ENCODE peak calls at places on chromosomes 6 and 20, in nine cellular contexts. V is astrocyte, B is HCT116, Y is pancreas, N is PC-3, M is GM23338, R is brain microvascular endothelial cell, S is right lobe of liver, O is body of pancreas. L is an unnamed sample.

GRCh38 chr6:24721461-24722215 is 2.7 kb upstream of the C6orf62 start:
- DNase-seq in V (no peak), B (no peak), Y (no peak), N (no peak), M (no peak), R (no peak), S (peak; percentile 94), O (no peak), L (peak; percentile 92)

GRCh38 chr20:61706562-61706961 is 359.1 kb downstream of the TAF4 start:
- DNase-seq in V (no peak), B (no peak), Y (no peak), N (no peak), M (no peak), R (no peak), S (no peak), O (no peak), L (no peak)

GRCh38 chr20:17634666-17635319 is 47.2 kb downstream of the RRBP1 start:
- DNase-seq in V (no peak), B (no peak), Y (no peak), N (no peak), M (no peak), R (no peak), S (peak; percentile 56), O (no peak), L (no peak)

GRCh38 chr6:142728910-142729481 is 216.0 kb downstream of the HIVEP2 start:
- DNase-seq in V (peak; percentile 56), B (no peak), Y (no peak), N (no peak), M (no peak), R (peak; percentile 93), S (no peak), O (no peak), L (no peak)

GRCh38 chr6:27810768-27811298 is 101.4 kb downstream of the OR2B2 start:
- DNase-seq in V (no peak), B (no peak), Y (no peak), N (peak; percentile 39), M (peak; percentile 18), R (no peak), S (no peak), O (no peak), L (peak; percentile 38)

GRCh38 chr6:123841067-123841896 is 37.6 kb downstream of the NKAIN2 start:
- DNase-seq in V (no peak), B (no peak), Y (no peak), N (no peak), M (no peak), R (no peak), S (no peak), O (no peak), L (no peak)

GRCh38 chr6:3444276-3445088 is 12.4 kb downstream of the SLC22A23 start:
- DNase-seq in V (no peak), B (no peak), Y (no peak), N (peak; percentile 48), M (no peak), R (no peak), S (no peak), O (no peak), L (no peak)

GRCh38 chr6:157021267-157022021 is 244.3 kb downstream of the ARID1B start:
- DNase-seq in V (peak; percentile 80), B (peak; percentile 59), Y (peak; percentile 85), N (peak; percentile 80), M (peak; percentile 93), R (peak; percentile 85), S (peak; percentile 96), O (peak; percentile 85), L (peak; percentile 93)

GRCh38 chr6:107809966-107810365 is 14.1 kb downstream of the SCML4 start:
- DNase-seq in V (no peak), B (no peak), Y (no peak), N (no peak), M (no peak), R (no peak), S (no peak), O (no peak), L (no peak)

GRCh38 chr6:586553-586952 is 70.3 kb downstream of the HUS1B start:
- DNase-seq in V (no peak), B (peak; percentile 19), Y (no peak), N (no peak), M (no peak), R (no peak), S (no peak), O (no peak), L (no peak)

GRCh38 chr6:169961772-169962561 is 210.5 kb downstream of the ERMARD start:
- DNase-seq in V (no peak), B (no peak), Y (peak; percentile 16), N (no peak), M (peak; percentile 75), R (no peak), S (peak; percentile 59), O (no peak), L (peak; percentile 50)

DNA sequence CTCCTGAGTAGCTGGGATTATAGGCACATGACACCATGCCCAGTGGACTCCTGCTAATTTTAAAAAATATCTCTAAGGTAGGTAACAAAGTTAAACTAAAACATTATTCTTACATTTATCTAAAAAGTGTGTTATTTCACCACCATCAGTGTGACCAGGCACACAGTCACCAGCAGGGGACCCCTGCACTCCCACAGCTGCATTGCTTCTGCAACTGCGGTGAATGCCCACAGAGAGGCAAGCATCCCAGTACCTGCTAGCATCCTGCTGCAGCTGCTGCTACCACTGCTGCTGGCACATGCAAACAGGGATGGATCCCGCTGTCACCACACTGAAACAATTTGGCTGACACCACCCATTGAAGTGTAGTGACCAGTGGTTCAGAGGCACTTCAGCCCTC is 21.9 kb upstream of the EPB41L2 start:
- DNase-seq in V (no peak), B (no peak), Y (no peak), N (no peak), M (no peak), R (no peak), S (no peak), O (no peak), L (no peak)
- TF ChIP-seq CTCF in V (peak; percentile 3), B (peak; percentile 36), Y (no peak), N (no peak), M (peak; percentile 31), R (peak; percentile 32), S (no peak), O (no peak), L (no peak)

DNA sequence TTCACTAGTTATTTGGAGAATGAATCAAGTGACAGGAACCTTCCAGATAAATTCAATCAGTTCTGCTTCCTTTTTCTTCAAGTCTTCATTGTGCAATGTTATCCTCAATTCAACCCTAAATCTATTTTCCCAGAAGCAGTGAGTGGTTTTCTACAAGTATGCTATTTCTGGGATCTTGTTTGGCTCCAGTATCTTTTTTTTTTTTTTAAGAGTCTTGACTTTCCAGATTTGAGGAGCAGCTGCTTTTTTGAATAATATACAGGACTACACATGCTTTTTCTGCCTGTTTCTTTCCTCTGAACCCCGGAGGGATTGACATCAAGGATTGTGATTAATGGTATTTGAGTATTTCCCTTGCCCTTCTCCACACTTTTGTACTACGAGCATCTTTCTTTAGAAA is 339.2 kb upstream of the JAG1 start:
- DNase-seq in V (peak; percentile 64), B (no peak), Y (no peak), N (no peak), M (no peak), R (no peak), S (no peak), O (no peak), L (no peak)
- H3K4me3 ChIP-seq in V (no peak overlapping the region), B (no peak overlapping the region), Y (no peak overlapping the region), N (no peak overlapping the region), M (no peak overlapping the region), R (no peak overlapping the region), S (no peak overlapping the region), O (no peak overlapping the region), L (no peak overlapping the region)

GRCh38 chr20:59587570-59587969 is 16.8 kb upstream of the PHACTR3 start:
- DNase-seq in V (no peak), B (no peak), Y (no peak), N (no peak), M (no peak), R (no peak), S (peak; percentile 15), O (no peak), L (no peak)

GRCh38 chr20:59585714-59586404 is 18.5 kb upstream of the PHACTR3 start:
- DNase-seq in V (no peak), B (no peak), Y (no peak), N (no peak), M (no peak), R (no peak), S (peak; percentile 22), O (no peak), L (no peak)

GRCh38 chr20:59586613-59587012 is 17.7 kb upstream of the PHACTR3 start:
- DNase-seq in V (no peak), B (no peak), Y (no peak), N (no peak), M (no peak), R (no peak), S (no peak), O (no peak), L (no peak)

GRCh38 chr20:59589051-59589450 is 15.3 kb upstream of the PHACTR3 start:
- DNase-seq in V (no peak), B (no peak), Y (no peak), N (no peak), M (no peak), R (no peak), S (no peak), O (no peak), L (no peak)

DNA sequence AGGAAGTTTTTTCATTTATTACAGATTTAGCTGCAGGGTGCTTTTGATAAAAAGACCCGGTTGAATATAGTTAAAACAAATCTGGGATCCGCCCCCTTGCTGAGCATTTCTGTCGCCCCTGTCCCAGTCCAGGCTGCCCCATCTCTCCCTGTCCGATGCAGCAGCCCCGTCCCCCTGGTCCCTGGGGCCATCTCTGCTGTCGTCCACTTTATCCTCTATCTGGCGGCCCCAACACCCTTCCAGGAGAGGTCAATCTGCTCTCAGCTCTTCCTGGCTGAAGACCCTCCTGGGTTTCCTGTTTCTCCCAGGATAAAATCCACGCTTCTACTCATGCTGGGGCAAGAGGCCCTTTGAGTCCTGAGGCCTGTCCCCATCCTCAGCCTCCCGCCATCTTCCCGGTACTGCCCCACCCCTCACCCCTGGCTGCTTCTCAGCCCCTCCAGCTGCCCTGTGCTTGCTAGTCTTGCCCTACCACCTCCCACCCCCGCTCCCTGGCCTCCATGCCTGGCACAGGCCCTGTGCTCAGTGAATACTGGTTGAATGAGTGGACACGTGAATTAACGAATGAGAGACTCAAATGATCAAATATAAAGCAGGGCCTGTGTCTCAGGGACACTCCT is 16.0 kb upstream of the PHACTR3 start:
- DNase-seq in V (no peak), B (no peak), Y (no peak), N (no peak), M (no peak), R (no peak), S (peak; percentile 43), O (no peak), L (no peak)
- H3K36me3 ChIP-seq in V (no peaks in the 10 kb centered on the region), B (no peaks in the 10 kb centered on the region), Y (no peaks in the 10 kb centered on the region), N (no peaks in the 10 kb centered on the region), M (no peaks in the 10 kb centered on the region), R (no peaks in the 10 kb centered on the region), S (no peaks in the 10 kb centered on the region), O (no peaks in the 10 kb centered on the region), L (no peaks in the 10 kb centered on the region)

GRCh38 chr6:122772724-122773123 is 6.8 kb upstream of the FABP7 start:
- DNase-seq in V (no peak), B (no peak), Y (no peak), N (peak; percentile 46), M (no peak), R (no peak), S (no peak), O (no peak), L (no peak)

GRCh38 chr6:122766256-122766655 is 13.3 kb upstream of the FABP7 start:
- DNase-seq in V (no peak), B (no peak), Y (no peak), N (no peak), M (no peak), R (no peak), S (no peak), O (no peak), L (no peak)

GRCh38 chr6:122775975-122776374 is 3.5 kb upstream of the FABP7 start:
- DNase-seq in V (no peak), B (no peak), Y (no peak), N (no peak), M (no peak), R (no peak), S (no peak), O (no peak), L (no peak)

GRCh38 chr6:122770835-122771601 is 8.5 kb upstream of the FABP7 start:
- DNase-seq in V (no peak), B (no peak), Y (peak; percentile 40), N (peak; percentile 40), M (peak; percentile 58), R (no peak), S (no peak), O (peak; percentile 68), L (no peak)
- TF ChIP-seq CTCF in V (no peak), B (peak; percentile 19), Y (no peak), N (peak; percentile 57), M (peak; percentile 53), R (no peak), S (peak; percentile 52), O (peak; percentile 65), L (no peak)